ENCODE peak calls at places on chromosomes 6 and 20, in five cellular contexts. A, F, W, P and Y are unnamed samples.

GRCh38 chr6:125294036-125294435 is 7.7 kb downstream of the HDDC2 start:
- DNase-seq in A (no peak), F (no peak), W (no peak), P (no peak), Y (no peak)

GRCh38 chr6:142326539-142326938 is 24.7 kb downstream of the ADGRG6 start:
- DNase-seq in A (no peak), F (no peak), W (peak), P (no peak), Y (peak)

GRCh38 chr20:50824137-50824536 is 29.3 kb downstream of the BCAS4 start:
- DNase-seq in A (no peak), F (no peak), W (peak), P (no peak), Y (peak)

GRCh38 chr6:45002390-45002789 is 325.7 kb upstream of the RUNX2 start:
- DNase-seq in A (no peak), F (no peak), W (peak), P (no peak), Y (no peak)

GRCh38 chr20:59576216-59576953 is 28.0 kb upstream of the PHACTR3 start:
- DNase-seq in A (peak), F (peak), W (no peak), P (peak), Y (no peak)

GRCh38 chr6:98877250-98877649 is 42.9 kb downstream of the POU3F2 start:
- DNase-seq in A (no peak), F (no peak), W (no peak), P (no peak), Y (no peak)

GRCh38 chr6:148497256-148497655 is 154.6 kb downstream of the SASH1 start:
- DNase-seq in A (no peak), F (no peak), W (peak), P (no peak), Y (peak)

GRCh38 chr6:56713285-56713684 is 70.6 kb upstream of the DST start:
- DNase-seq in A (peak), F (peak), W (peak), P (no peak), Y (peak)

GRCh38 chr6:5728726-5729434 is 277.8 kb downstream of the NRN1 start:
- DNase-seq in A (no peak), F (peak), W (peak), P (no peak), Y (peak)

GRCh38 chr6:143111443-143111842 is 50.8 kb downstream of the AIG1 start:
- DNase-seq in A (no peak), F (no peak), W (no peak), P (no peak), Y (no peak)

GRCh38 chr6:42390228-42390934 is 61.3 kb downstream of the TRERF1 start:
- DNase-seq in A (no peak), F (no peak), W (no peak), P (no peak), Y (no peak)

GRCh38 chr6:53857318-53858094 is 62.7 kb downstream of the LRRC1 start:
- DNase-seq in A (no peak), F (no peak), W (no peak), P (no peak), Y (no peak)

GRCh38 chr6:107576852-107577251 is 86.9 kb downstream of the SOBP start:
- DNase-seq in A (no peak), F (no peak), W (peak), P (no peak), Y (peak)

GRCh38 chr6:13357551-13358075 is 29.3 kb upstream of the TBC1D7 start:
- DNase-seq in A (peak), F (no peak), W (peak), P (no peak), Y (no peak)

GRCh38 chr20:20321134-20321533 is 46.8 kb upstream of the INSM1 start:
- DNase-seq in A (no peak), F (no peak), W (no peak), P (no peak), Y (no peak)

DNA sequence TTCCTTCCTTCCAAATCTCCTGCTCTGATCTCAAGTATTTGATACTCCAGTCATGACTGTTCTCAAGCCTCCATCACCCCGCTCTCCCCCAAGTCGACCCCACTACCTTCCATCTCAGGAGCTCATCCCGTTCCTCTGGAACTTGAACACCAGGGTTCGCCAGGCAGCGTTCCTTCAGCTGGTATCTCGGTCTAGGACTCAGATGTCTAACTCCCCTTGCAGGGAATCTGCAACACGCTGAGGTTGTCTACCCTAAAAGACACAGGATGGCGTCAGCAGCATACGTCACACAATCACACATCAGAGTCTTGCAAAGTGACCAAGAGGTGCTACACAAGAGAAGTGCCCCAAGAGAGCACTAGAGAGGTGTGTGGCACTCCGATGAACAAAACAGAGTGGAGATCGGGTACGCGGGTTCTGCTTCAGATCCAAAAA is 706 bp downstream of the ZNF184 start:
- DNase-seq in A (peak), F (peak), W (peak), P (no peak), Y (peak)
- H3K4me2 ChIP-seq in A (peak), F (peak), W (peak), P (peak), Y (peak)

DNA sequence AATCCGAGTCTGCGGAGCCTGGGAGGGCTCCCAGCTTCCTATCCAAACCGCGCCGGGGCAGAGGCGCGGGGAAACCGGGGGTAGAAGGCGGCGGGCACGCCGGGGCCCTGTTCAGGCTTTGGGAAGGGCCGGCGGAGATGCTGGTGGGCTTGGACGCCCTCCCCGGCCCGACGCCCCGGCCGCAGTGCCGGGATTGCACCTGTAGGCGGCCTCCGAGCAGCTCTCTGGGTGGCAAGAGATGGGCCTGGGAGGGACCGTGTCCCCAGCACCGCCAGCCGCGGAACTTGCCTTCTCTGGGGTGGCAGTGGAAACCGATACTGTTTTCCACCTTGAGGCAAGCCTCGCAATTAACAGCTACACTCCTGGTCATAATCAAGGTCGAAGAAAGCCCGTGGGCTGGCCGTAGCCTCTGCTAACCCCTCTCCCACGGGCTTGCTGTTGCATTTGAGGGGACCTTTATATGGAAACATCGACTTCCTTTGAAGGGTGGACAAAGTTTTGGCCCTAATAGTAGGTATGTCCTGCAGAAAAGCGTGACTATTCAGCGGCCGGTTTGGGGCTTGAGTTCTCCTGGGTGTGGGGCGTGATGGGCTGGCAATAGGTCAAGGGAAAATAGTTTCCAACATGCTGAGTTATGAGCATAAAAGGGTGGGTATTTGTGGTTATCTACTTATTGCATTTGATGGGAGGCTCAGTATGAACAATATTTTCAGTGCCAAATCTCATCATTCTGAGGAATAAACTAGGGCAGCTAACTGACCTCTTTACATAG is 1.1 kb upstream of the JAG1 start:
- DNase-seq in A (peak), F (peak), W (peak), P (peak), Y (peak)
- H2BK15ac ChIP-seq in A (no peak), F (no peak), W (peak), P (no peak), Y (peak)

DNA sequence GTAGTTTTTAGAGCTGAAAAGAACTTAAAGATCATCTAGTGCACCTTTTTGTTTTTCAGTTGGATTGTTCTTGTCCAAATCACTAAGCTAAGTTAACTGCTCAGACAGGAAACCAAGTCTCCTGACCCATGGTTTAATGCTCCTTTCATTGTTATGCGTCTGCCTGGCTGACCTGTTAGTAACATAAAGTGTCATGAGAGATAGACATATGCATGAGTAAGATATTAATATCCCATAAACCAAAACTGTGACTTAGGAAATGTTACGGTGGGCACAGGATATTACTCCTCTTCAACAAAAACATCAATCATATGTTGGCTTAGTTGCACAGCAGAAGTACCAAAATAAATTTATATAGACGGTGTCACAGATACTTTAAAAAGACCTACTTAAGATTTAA is 84.0 kb downstream of the ESR1 start:
- DNase-seq in A (no peak), F (no peak), W (no peak), P (no peak), Y (no peak)
- H3K27ac ChIP-seq in A (no peak), F (no peak), W (no peak), P (no peak), Y (no peak)

GRCh38 chr20:8118735-8119134 is 13.3 kb upstream of the PLCB1 start:
- DNase-seq in A (no peak), F (no peak), W (no peak), P (no peak), Y (no peak)
- H3K4me2 ChIP-seq in A (no peak), F (no peak), W (no peak), P (no peak), Y (no peak)